ENCODE peak calls at places on chromosomes 3 and 15, in eight cellular contexts. H is transverse colon, F is tibial artery, O is heart left ventricle, P is fibroblast of lung, G is esophagus squamous epithelium, T is MM.1S, M is uterus. Y is an unnamed sample.
A peak's percentile ranks its signal among the peaks of the same experiment; 100 is the strongest.

GRCh38 chr15:68542771-68543544 is 35.8 kb upstream of the CORO2B start:
- DNase-seq in H (no peak), F (peak; percentile 83), O (no peak), P (peak; percentile 97), G (no peak), T (no peak), M (peak; percentile 90), Y (peak; percentile 83)

GRCh38 chr15:78302579-78302978 is 3.2 kb upstream of the SKIC8 start:
- DNase-seq in H (no peak), F (no peak), O (no peak), P (peak; percentile 89), G (no peak), T (no peak), M (no peak), Y (peak; percentile 61)

GRCh38 chr3:44021646-44022594 is 219.8 kb upstream of the TOPAZ1 start:
- DNase-seq in H (no peak), F (no peak), O (no peak), P (peak; percentile 22), G (no peak), T (no peak), M (no peak), Y (no peak)

GRCh38 chr15:29037997-29038700 is 152.4 kb downstream of the APBA2 start:
- DNase-seq in H (no peak), F (no peak), O (no peak), P (peak; percentile 18), G (no peak), T (no peak), M (no peak), Y (no peak)

GRCh38 chr15:63727542-63727941 is 106.2 kb downstream of the HERC1 start:
- DNase-seq in H (no peak), F (no peak), O (no peak), P (no peak), G (no peak), T (no peak), M (no peak), Y (no peak)

GRCh38 chr3:146466596-146466995 is 2.8 kb downstream of the PLSCR2 start:
- DNase-seq in H (no peak), F (no peak), O (no peak), P (peak; percentile 40), G (no peak), T (no peak), M (no peak), Y (no peak)

GRCh38 chr3:115227046-115227445 is 80.0 kb upstream of the ZBTB20 start:
- DNase-seq in H (no peak), F (no peak), O (no peak), P (peak; percentile 63), G (no peak), T (no peak), M (no peak), Y (no peak)

GRCh38 chr3:123081718-123082369 is 15.0 kb downstream of the PDIA5 start:
- DNase-seq in H (no peak), F (no peak), O (no peak), P (no peak), G (no peak), T (no peak), M (no peak), Y (peak; percentile 57)

GRCh38 chr15:92953569-92953968 is 53.4 kb downstream of the CHD2 start:
- DNase-seq in H (no peak), F (no peak), O (no peak), P (no peak), G (no peak), T (no peak), M (no peak), Y (no peak)

GRCh38 chr3:144923051-144923450 is 951.4 kb downstream of the DIPK2A start:
- DNase-seq in H (no peak), F (no peak), O (no peak), P (no peak), G (no peak), T (no peak), M (no peak), Y (no peak)

GRCh38 chr3:154552338-154552737 is 122.3 kb upstream of the GPR149 start:
- DNase-seq in H (no peak), F (no peak), O (no peak), P (no peak), G (no peak), T (no peak), M (no peak), Y (no peak)

GRCh38 chr3:42667096-42667522 is 13.6 kb downstream of the ZBTB47 start:
- DNase-seq in H (no peak), F (no peak), O (peak; percentile 47), P (no peak), G (no peak), T (no peak), M (peak; percentile 16), Y (no peak)

GRCh38 chr3:16200411-16200810 is 25.9 kb downstream of the GALNT15 start:
- DNase-seq in H (no peak), F (no peak), O (no peak), P (peak; percentile 79), G (no peak), T (peak; percentile 13), M (no peak), Y (no peak)

GRCh38 chr3:182979719-182980191 is 583 bp downstream of the DCUN1D1 start:
- DNase-seq in H (peak; percentile 35), F (peak; percentile 23), O (no peak), P (peak; percentile 19), G (no peak), T (peak; percentile 49), M (peak; percentile 24), Y (peak; percentile 28)

GRCh38 chr15:42456971-42457370 is 34.0 kb downstream of the ZNF106 start:
- DNase-seq in H (no peak), F (peak; percentile 32), O (no peak), P (peak; percentile 25), G (no peak), T (no peak), M (no peak), Y (no peak)

GRCh38 chr3:118559286-118559685 is 475.4 kb downstream of the IGSF11 start:
- DNase-seq in H (no peak), F (no peak), O (no peak), P (no peak), G (no peak), T (no peak), M (no peak), Y (no peak)

GRCh38 chr3:138491971-138492370 is 57.6 kb downstream of the ESYT3 start:
- DNase-seq in H (no peak), F (no peak), O (no peak), P (no peak), G (no peak), T (no peak), M (no peak), Y (no peak)
- H3K27me3 ChIP-seq in H (no peaks in the 10 kb centered on the region), F (no peaks in the 10 kb centered on the region), O (no peaks in the 10 kb centered on the region), P (no peaks in the 10 kb centered on the region), G (no peaks in the 10 kb centered on the region), T (no peaks in the 10 kb centered on the region), M (no peaks in the 10 kb centered on the region), Y (no peaks in the 10 kb centered on the region)

GRCh38 chr3:57592306-57592705 is 4.8 kb downstream of the ARF4 start:
- DNase-seq in H (no peak), F (no peak), O (no peak), P (no peak), G (no peak), T (no peak), M (no peak), Y (no peak)

GRCh38 chr3:57582470-57583168 is 14.5 kb downstream of the ARF4 start:
- DNase-seq in H (no peak), F (no peak), O (no peak), P (no peak), G (no peak), T (peak; percentile 54), M (no peak), Y (no peak)

GRCh38 chr3:57583544-57583943 is 13.6 kb downstream of the ARF4 start:
- DNase-seq in H (no peak), F (no peak), O (no peak), P (no peak), G (no peak), T (no peak), M (no peak), Y (no peak)

GRCh38 chr3:57586778-57587177 is 10.4 kb downstream of the ARF4 start:
- DNase-seq in H (no peak), F (no peak), O (no peak), P (no peak), G (no peak), T (no peak), M (no peak), Y (no peak)

DNA sequence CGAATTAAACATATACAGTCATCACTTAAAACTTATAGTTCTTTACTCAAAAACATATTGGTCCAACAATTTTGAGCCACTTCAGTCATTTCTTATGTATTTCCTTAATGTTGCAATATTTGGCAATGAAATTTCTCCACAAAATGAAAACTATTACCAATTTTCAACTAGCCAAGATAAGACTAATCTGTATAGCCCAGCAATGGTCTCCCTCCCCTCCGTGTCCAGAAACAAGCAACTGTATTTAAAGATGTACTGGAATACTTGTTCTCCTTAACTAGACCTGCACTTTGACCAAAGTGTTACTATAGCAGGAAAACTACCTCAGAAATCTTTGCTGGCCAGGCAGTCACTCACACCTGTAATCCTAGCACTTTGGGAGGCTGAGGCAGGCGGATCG is 9.2 kb downstream of the ARF4 start:
- DNase-seq in H (no peak), F (no peak), O (no peak), P (no peak), G (no peak), T (no peak), M (no peak), Y (no peak)
- H3K36me3 ChIP-seq in H (no peaks in the 10 kb centered on the region), F (peaks cover 7% of the 10 kb centered on the region), O (no peaks in the 10 kb centered on the region), P (no peaks in the 10 kb centered on the region), G (peaks cover 37% of the 10 kb centered on the region), T (no peaks in the 10 kb centered on the region), M (no peaks in the 10 kb centered on the region), Y (peaks cover 31% of the 10 kb centered on the region)

GRCh38 chr15:52783191-52783829 is 6.8 kb downstream of the ONECUT1 start:
- DNase-seq in H (no peak), F (no peak), O (no peak), P (no peak), G (no peak), T (no peak), M (no peak), Y (no peak)
- H3K4me3 ChIP-seq in H (no peak overlapping the region), F (no peak overlapping the region), O (no peak overlapping the region), P (no peak overlapping the region), G (no peak overlapping the region), T (no peak overlapping the region), M (no peak overlapping the region), Y (no peak overlapping the region)

GRCh38 chr3:36763111-36763849 is 1.1 kb downstream of the DCLK3 start:
- DNase-seq in H (no peak), F (no peak), O (no peak), P (no peak), G (no peak), T (no peak), M (no peak), Y (no peak)
- H3K27me3 ChIP-seq in H (peaks cover 57% of the 10 kb centered on the region), F (peaks cover 34% of the 10 kb centered on the region), O (peaks cover 53% of the 10 kb centered on the region), P (peaks cover 21% of the 10 kb centered on the region), G (no peaks in the 10 kb centered on the region), T (no peaks in the 10 kb centered on the region), M (no peaks in the 10 kb centered on the region), Y (peaks cover 11% of the 10 kb centered on the region)

GRCh38 chr15:74954515-74954914 is 2.1 kb downstream of the RPP25 start:
- DNase-seq in H (no peak), F (no peak), O (no peak), P (peak; percentile 85), G (no peak), T (no peak), M (no peak), Y (peak; percentile 45)
- H3K36me3 ChIP-seq in H (no peaks in the 10 kb centered on the region), F (no peaks in the 10 kb centered on the region), O (no peaks in the 10 kb centered on the region), P (no peaks in the 10 kb centered on the region), G (no peaks in the 10 kb centered on the region), T (no peaks in the 10 kb centered on the region), M (no peaks in the 10 kb centered on the region), Y (no peaks in the 10 kb centered on the region)